ENCODE peak calls at places on chromosome 10, in six cellular contexts. S, V, Q, Y, O and A are unnamed samples.

GRCh38 chr10:95513941-95514392 is 47.2 kb downstream of the SORBS1 start:
- DNase-seq in S (no peak), V (no peak), Q (no peak), Y (peak), O (peak), A (no peak)

GRCh38 chr10:103653581-103654020 is 160.1 kb downstream of the NEURL1 start:
- DNase-seq in S (no peak), V (no peak), Q (no peak), Y (no peak), O (no peak), A (no peak)

GRCh38 chr10:102718220-102718619 is 3.8 kb downstream of the SFXN2 start:
- DNase-seq in S (no peak), V (no peak), Q (no peak), Y (no peak), O (no peak), A (no peak)

GRCh38 chr10:113866551-113867394 is 12.3 kb downstream of the NHLRC2 start:
- DNase-seq in S (no peak), V (no peak), Q (no peak), Y (no peak), O (no peak), A (no peak)

GRCh38 chr10:114492351-114493037 is 88.2 kb upstream of the AFAP1L2 start:
- DNase-seq in S (peak), V (no peak), Q (peak), Y (no peak), O (no peak), A (no peak)

GRCh38 chr10:7610651-7611389 is 55.9 kb downstream of the ITIH5 start:
- DNase-seq in S (no peak), V (peak), Q (no peak), Y (no peak), O (no peak), A (no peak)

GRCh38 chr10:86362129-86362527 is 4.5 kb downstream of the GRID1 start:
- DNase-seq in S (no peak), V (no peak), Q (no peak), Y (no peak), O (no peak), A (peak)

GRCh38 chr10:1412531-1413189 is 324.7 kb downstream of the ADARB2 start:
- DNase-seq in S (no peak), V (no peak), Q (no peak), Y (peak), O (no peak), A (no peak)

GRCh38 chr10:102629661-102630614 is 14.3 kb upstream of the TRIM8 start:
- DNase-seq in S (no peak), V (peak), Q (no peak), Y (no peak), O (no peak), A (no peak)

GRCh38 chr10:124043310-124044142 is 49.9 kb downstream of the CHST15 start:
- DNase-seq in S (no peak), V (no peak), Q (no peak), Y (no peak), O (no peak), A (no peak)

GRCh38 chr10:57849726-57850357 is 417.9 kb downstream of the IPMK start:
- DNase-seq in S (no peak), V (no peak), Q (no peak), Y (no peak), O (no peak), A (no peak)

GRCh38 chr10:78436223-78436575 is 402.5 kb downstream of the RPS24 start:
- DNase-seq in S (no peak), V (no peak), Q (no peak), Y (no peak), O (no peak), A (no peak)

GRCh38 chr10:132389631-132390454 is 7.2 kb upstream of the PWWP2B start:
- DNase-seq in S (no peak), V (no peak), Q (no peak), Y (no peak), O (no peak), A (peak)

GRCh38 chr10:94607111-94607510 is 61.5 kb downstream of the HELLS start:
- DNase-seq in S (no peak), V (no peak), Q (no peak), Y (no peak), O (no peak), A (no peak)

GRCh38 chr10:86440874-86441838 is 74.6 kb upstream of the GRID1 start:
- DNase-seq in S (no peak), V (peak), Q (no peak), Y (no peak), O (no peak), A (no peak)

GRCh38 chr10:84837041-84837766 is 508.8 kb downstream of the CCSER2 start:
- DNase-seq in S (no peak), V (no peak), Q (no peak), Y (no peak), O (no peak), A (no peak)

GRCh38 chr10:130862626-130863025 is 448.9 kb downstream of the TCERG1L start:
- DNase-seq in S (no peak), V (no peak), Q (no peak), Y (no peak), O (no peak), A (no peak)

GRCh38 chr10:131923059-131923756 is 22.4 kb downstream of the PPP2R2D start:
- DNase-seq in S (no peak), V (no peak), Q (no peak), Y (no peak), O (no peak), A (no peak)

GRCh38 chr10:23432161-23432560 is 6.7 kb upstream of the OTUD1 start:
- DNase-seq in S (no peak), V (no peak), Q (no peak), Y (no peak), O (no peak), A (no peak)

GRCh38 chr10:132110091-132110490 is 44.3 kb downstream of the JAKMIP3 start:
- DNase-seq in S (no peak), V (no peak), Q (no peak), Y (peak), O (no peak), A (peak)

GRCh38 chr10:102726274-102726673 is 11.8 kb downstream of the SFXN2 start:
- DNase-seq in S (no peak), V (no peak), Q (no peak), Y (no peak), O (no peak), A (no peak)

GRCh38 chr10:27439101-27439500 is 65.0 kb upstream of the RAB18 start:
- DNase-seq in S (no peak), V (no peak), Q (no peak), Y (no peak), O (no peak), A (no peak)

GRCh38 chr10:34618611-34619010 is 196.5 kb downstream of the PARD3 start:
- DNase-seq in S (no peak), V (no peak), Q (no peak), Y (no peak), O (no peak), A (no peak)

GRCh38 chr10:17712053-17712452 is 39.9 kb upstream of the TMEM236 start:
- DNase-seq in S (no peak), V (no peak), Q (no peak), Y (no peak), O (no peak), A (no peak)

GRCh38 chr10:128735996-128736395 is 609.8 kb upstream of the MKI67 start:
- DNase-seq in S (no peak), V (no peak), Q (no peak), Y (no peak), O (no peak), A (no peak)

GRCh38 chr10:107809889-107810288 is 645.4 kb upstream of the SORCS1 start:
- DNase-seq in S (no peak), V (no peak), Q (no peak), Y (no peak), O (no peak), A (no peak)

GRCh38 chr10:28548781-28549498 is 16.0 kb downstream of the WAC start:
- DNase-seq in S (no peak), V (no peak), Q (no peak), Y (no peak), O (no peak), A (no peak)

GRCh38 chr10:71878327-71879034 is 27.4 kb upstream of the PSAP start:
- DNase-seq in S (no peak), V (no peak), Q (peak), Y (peak), O (no peak), A (peak)

GRCh38 chr10:5618829-5619228 is 47.6 kb downstream of the ASB13 start:
- DNase-seq in S (no peak), V (no peak), Q (no peak), Y (no peak), O (no peak), A (no peak)

GRCh38 chr10:101031796-101032636 is 982 bp downstream of the SFXN3 start:
- DNase-seq in S (peak), V (no peak), Q (peak), Y (peak), O (peak), A (peak)

GRCh38 chr10:84522612-84523462 is 194.4 kb downstream of the CCSER2 start:
- DNase-seq in S (no peak), V (no peak), Q (no peak), Y (no peak), O (no peak), A (no peak)

GRCh38 chr10:21515581-21516269 is 9.8 kb downstream of the SKIDA1 start:
- DNase-seq in S (no peak), V (no peak), Q (no peak), Y (no peak), O (no peak), A (no peak)

GRCh38 chr10:14822879-14823755 is 14.7 kb downstream of the CDNF start:
- DNase-seq in S (peak), V (no peak), Q (peak), Y (peak), O (peak), A (no peak)

GRCh38 chr10:7337431-7338171 is 73.2 kb downstream of the SFMBT2 start:
- DNase-seq in S (no peak), V (no peak), Q (no peak), Y (peak), O (peak), A (no peak)

GRCh38 chr10:25049966-25050365 is 33.6 kb downstream of the THNSL1 start:
- DNase-seq in S (no peak), V (no peak), Q (no peak), Y (no peak), O (no peak), A (no peak)